ENCODE peak calls at places on chromosome 12, in nine cellular contexts. One of them, this sample, is unnamed.

GRCh38 chr12:58414398-58414871 is 473.1 kb downstream of the ATP23 start:
- DNase-seq in activated CD4-positive, alpha-beta T cell treated with anti-CD3 and anti-CD28 coated beads, Interleukin-2, amount 50 U/mL, for 24 hours: no peak
- DNase-seq in GM13977: no peak
- DNase-seq in cardiac fibroblast: peak
- DNase-seq in GM19239: no peak
- DNase-seq in stimulated activated CD4-positive, alpha-beta T cell treated with anti-CD3 and anti-CD28 coated beads, Interleukin-4, amount 100 ng/mL, for 4 hours: no peak
- DNase-seq in M059J: peak
- DNase-seq in EL: peak
- DNase-seq in activated T-cell treated with anti-CD3 and anti-CD28 coated beads, Interleukin-2, amount 50 U/mL, for 1 hour: no peak
- DNase-seq in this sample: no peak

GRCh38 chr12:52268212-52268611 is 6.2 kb upstream of the KRT86 start:
- DNase-seq in activated CD4-positive, alpha-beta T cell treated with anti-CD3 and anti-CD28 coated beads, Interleukin-2, amount 50 U/mL, for 24 hours: no peak
- DNase-seq in GM13977: no peak
- DNase-seq in cardiac fibroblast: no peak
- DNase-seq in GM19239: no peak
- DNase-seq in stimulated activated CD4-positive, alpha-beta T cell treated with anti-CD3 and anti-CD28 coated beads, Interleukin-4, amount 100 ng/mL, for 4 hours: no peak
- DNase-seq in M059J: peak
- DNase-seq in EL: peak
- DNase-seq in activated T-cell treated with anti-CD3 and anti-CD28 coated beads, Interleukin-2, amount 50 U/mL, for 1 hour: no peak
- DNase-seq in this sample: no peak

GRCh38 chr12:58262796-58263195 is 321.4 kb downstream of the ATP23 start:
- DNase-seq in activated CD4-positive, alpha-beta T cell treated with anti-CD3 and anti-CD28 coated beads, Interleukin-2, amount 50 U/mL, for 24 hours: no peak
- DNase-seq in GM13977: no peak
- DNase-seq in cardiac fibroblast: no peak
- DNase-seq in GM19239: no peak
- DNase-seq in stimulated activated CD4-positive, alpha-beta T cell treated with anti-CD3 and anti-CD28 coated beads, Interleukin-4, amount 100 ng/mL, for 4 hours: no peak
- DNase-seq in M059J: no peak
- DNase-seq in EL: no peak
- DNase-seq in activated T-cell treated with anti-CD3 and anti-CD28 coated beads, Interleukin-2, amount 50 U/mL, for 1 hour: no peak
- DNase-seq in this sample: no peak

GRCh38 chr12:123942911-123943648 is 29.6 kb downstream of the CCDC92 start:
- DNase-seq in activated CD4-positive, alpha-beta T cell treated with anti-CD3 and anti-CD28 coated beads, Interleukin-2, amount 50 U/mL, for 24 hours: no peak
- DNase-seq in GM13977: no peak
- DNase-seq in cardiac fibroblast: peak
- DNase-seq in GM19239: no peak
- DNase-seq in stimulated activated CD4-positive, alpha-beta T cell treated with anti-CD3 and anti-CD28 coated beads, Interleukin-4, amount 100 ng/mL, for 4 hours: no peak
- DNase-seq in M059J: no peak
- DNase-seq in EL: peak
- DNase-seq in activated T-cell treated with anti-CD3 and anti-CD28 coated beads, Interleukin-2, amount 50 U/mL, for 1 hour: no peak
- DNase-seq in this sample: no peak

GRCh38 chr12:3288690-3289089 is 202.3 kb upstream of the PRMT8 start:
- DNase-seq in activated CD4-positive, alpha-beta T cell treated with anti-CD3 and anti-CD28 coated beads, Interleukin-2, amount 50 U/mL, for 24 hours: no peak
- DNase-seq in GM13977: no peak
- DNase-seq in cardiac fibroblast: no peak
- DNase-seq in GM19239: no peak
- DNase-seq in stimulated activated CD4-positive, alpha-beta T cell treated with anti-CD3 and anti-CD28 coated beads, Interleukin-4, amount 100 ng/mL, for 4 hours: no peak
- DNase-seq in M059J: no peak
- DNase-seq in EL: no peak
- DNase-seq in activated T-cell treated with anti-CD3 and anti-CD28 coated beads, Interleukin-2, amount 50 U/mL, for 1 hour: no peak
- DNase-seq in this sample: no peak

GRCh38 chr12:133106253-133106652 is 23.8 kb downstream of the ZNF891 start:
- DNase-seq in activated CD4-positive, alpha-beta T cell treated with anti-CD3 and anti-CD28 coated beads, Interleukin-2, amount 50 U/mL, for 24 hours: no peak
- DNase-seq in GM13977: no peak
- DNase-seq in cardiac fibroblast: peak
- DNase-seq in GM19239: no peak
- DNase-seq in stimulated activated CD4-positive, alpha-beta T cell treated with anti-CD3 and anti-CD28 coated beads, Interleukin-4, amount 100 ng/mL, for 4 hours: no peak
- DNase-seq in M059J: peak
- DNase-seq in EL: peak
- DNase-seq in activated T-cell treated with anti-CD3 and anti-CD28 coated beads, Interleukin-2, amount 50 U/mL, for 1 hour: no peak
- DNase-seq in this sample: no peak

GRCh38 chr12:13784504-13784903 is 196.9 kb downstream of the GRIN2B start:
- DNase-seq in activated CD4-positive, alpha-beta T cell treated with anti-CD3 and anti-CD28 coated beads, Interleukin-2, amount 50 U/mL, for 24 hours: no peak
- DNase-seq in GM13977: no peak
- DNase-seq in cardiac fibroblast: peak
- DNase-seq in GM19239: no peak
- DNase-seq in stimulated activated CD4-positive, alpha-beta T cell treated with anti-CD3 and anti-CD28 coated beads, Interleukin-4, amount 100 ng/mL, for 4 hours: no peak
- DNase-seq in M059J: peak
- DNase-seq in EL: no peak
- DNase-seq in activated T-cell treated with anti-CD3 and anti-CD28 coated beads, Interleukin-2, amount 50 U/mL, for 1 hour: no peak
- DNase-seq in this sample: no peak

GRCh38 chr12:13203028-13203922 is 6.7 kb downstream of the EMP1 start:
- DNase-seq in activated CD4-positive, alpha-beta T cell treated with anti-CD3 and anti-CD28 coated beads, Interleukin-2, amount 50 U/mL, for 24 hours: no peak
- DNase-seq in GM13977: peak
- DNase-seq in cardiac fibroblast: peak
- DNase-seq in GM19239: no peak
- DNase-seq in stimulated activated CD4-positive, alpha-beta T cell treated with anti-CD3 and anti-CD28 coated beads, Interleukin-4, amount 100 ng/mL, for 4 hours: no peak
- DNase-seq in M059J: no peak
- DNase-seq in EL: no peak
- DNase-seq in activated T-cell treated with anti-CD3 and anti-CD28 coated beads, Interleukin-2, amount 50 U/mL, for 1 hour: no peak
- DNase-seq in this sample: no peak

GRCh38 chr12:67426067-67426466 is 156.9 kb downstream of the CAND1 start:
- DNase-seq in activated CD4-positive, alpha-beta T cell treated with anti-CD3 and anti-CD28 coated beads, Interleukin-2, amount 50 U/mL, for 24 hours: no peak
- DNase-seq in GM13977: no peak
- DNase-seq in cardiac fibroblast: peak
- DNase-seq in GM19239: no peak
- DNase-seq in stimulated activated CD4-positive, alpha-beta T cell treated with anti-CD3 and anti-CD28 coated beads, Interleukin-4, amount 100 ng/mL, for 4 hours: no peak
- DNase-seq in M059J: peak
- DNase-seq in EL: peak
- DNase-seq in activated T-cell treated with anti-CD3 and anti-CD28 coated beads, Interleukin-2, amount 50 U/mL, for 1 hour: no peak
- DNase-seq in this sample: no peak

GRCh38 chr12:132592261-132592970 is 18.0 kb downstream of the LRCOL1 start:
- DNase-seq in activated CD4-positive, alpha-beta T cell treated with anti-CD3 and anti-CD28 coated beads, Interleukin-2, amount 50 U/mL, for 24 hours: no peak
- DNase-seq in GM13977: no peak
- DNase-seq in cardiac fibroblast: no peak
- DNase-seq in GM19239: no peak
- DNase-seq in stimulated activated CD4-positive, alpha-beta T cell treated with anti-CD3 and anti-CD28 coated beads, Interleukin-4, amount 100 ng/mL, for 4 hours: no peak
- DNase-seq in M059J: no peak
- DNase-seq in EL: no peak
- DNase-seq in activated T-cell treated with anti-CD3 and anti-CD28 coated beads, Interleukin-2, amount 50 U/mL, for 1 hour: no peak
- DNase-seq in this sample: no peak

This sample was measured in activated naive CD8-positive, alpha-beta T cell treated with anti-CD3 and anti-CD28 coated beads, Interleukin-2, amount 50 U/mL, for 16 hours.